ENCODE peak calls at places on chromosomes 6 and 20, in seven cellular contexts. One of them, this sample, is unnamed.
A peak's percentile ranks its signal among the peaks of the same experiment; 100 is the strongest.

GRCh38 chr6:39203804-39204495 is 25.3 kb downstream of the KCNK5 start:
- DNase-seq in naive thymus-derived CD4-positive, alpha-beta T cell: no peak
- DNase-seq in GM12865: no peak
- DNase-seq in smooth muscle cell of the brain vasculature: no peak
- DNase-seq in thyroid gland: peak; percentile 97
- DNase-seq in thoracic aorta: no peak
- DNase-seq in activated CD4-positive, CD25-positive, alpha-beta regulatory T cell: no peak
- DNase-seq in this sample: no peak

GRCh38 chr6:42141603-42142117 is 760 bp downstream of the C6orf132 start:
- DNase-seq in naive thymus-derived CD4-positive, alpha-beta T cell: no peak
- DNase-seq in GM12865: no peak
- DNase-seq in smooth muscle cell of the brain vasculature: no peak
- DNase-seq in thyroid gland: peak; percentile 51
- DNase-seq in thoracic aorta: no peak
- DNase-seq in activated CD4-positive, CD25-positive, alpha-beta regulatory T cell: no peak
- DNase-seq in this sample: no peak

GRCh38 chr6:13288969-13289391 is 39.4 kb downstream of the TBC1D7 start:
- DNase-seq in naive thymus-derived CD4-positive, alpha-beta T cell: no peak
- DNase-seq in GM12865: no peak
- DNase-seq in smooth muscle cell of the brain vasculature: no peak
- DNase-seq in thyroid gland: no peak
- DNase-seq in thoracic aorta: no peak
- DNase-seq in activated CD4-positive, CD25-positive, alpha-beta regulatory T cell: no peak
- DNase-seq in this sample: no peak

GRCh38 chr6:7150381-7151064 is 42.8 kb downstream of the RREB1 start:
- DNase-seq in naive thymus-derived CD4-positive, alpha-beta T cell: no peak
- DNase-seq in GM12865: no peak
- DNase-seq in smooth muscle cell of the brain vasculature: no peak
- DNase-seq in thyroid gland: peak; percentile 66
- DNase-seq in thoracic aorta: no peak
- DNase-seq in activated CD4-positive, CD25-positive, alpha-beta regulatory T cell: no peak
- DNase-seq in this sample: no peak

GRCh38 chr6:54361188-54361587 is 52.9 kb downstream of the TINAG start:
- DNase-seq in naive thymus-derived CD4-positive, alpha-beta T cell: no peak
- DNase-seq in GM12865: no peak
- DNase-seq in smooth muscle cell of the brain vasculature: no peak
- DNase-seq in thyroid gland: no peak
- DNase-seq in thoracic aorta: no peak
- DNase-seq in activated CD4-positive, CD25-positive, alpha-beta regulatory T cell: no peak
- DNase-seq in this sample: no peak

GRCh38 chr6:158361961-158362634 is 49.8 kb downstream of the TULP4 start:
- DNase-seq in naive thymus-derived CD4-positive, alpha-beta T cell: no peak
- DNase-seq in GM12865: no peak
- DNase-seq in smooth muscle cell of the brain vasculature: no peak
- DNase-seq in thyroid gland: peak; percentile 57
- DNase-seq in thoracic aorta: no peak
- DNase-seq in activated CD4-positive, CD25-positive, alpha-beta regulatory T cell: no peak
- DNase-seq in this sample: no peak

GRCh38 chr20:59579404-59580207 is 24.7 kb upstream of the PHACTR3 start:
- DNase-seq in naive thymus-derived CD4-positive, alpha-beta T cell: no peak
- DNase-seq in GM12865: no peak
- DNase-seq in smooth muscle cell of the brain vasculature: no peak
- DNase-seq in thyroid gland: no peak
- DNase-seq in thoracic aorta: no peak
- DNase-seq in activated CD4-positive, CD25-positive, alpha-beta regulatory T cell: no peak
- DNase-seq in this sample: no peak

GRCh38 chr6:117906905-117907599 is at the start of gene SLC35F1:
- DNase-seq in naive thymus-derived CD4-positive, alpha-beta T cell: peak; percentile 6
- DNase-seq in GM12865: peak; percentile 46
- DNase-seq in smooth muscle cell of the brain vasculature: no peak
- DNase-seq in thyroid gland: peak; percentile 54
- DNase-seq in thoracic aorta: no peak
- DNase-seq in activated CD4-positive, CD25-positive, alpha-beta regulatory T cell: no peak
- DNase-seq in this sample: no peak

GRCh38 chr6:47478233-47479155 is 905 bp downstream of the CD2AP start:
- DNase-seq in naive thymus-derived CD4-positive, alpha-beta T cell: peak; percentile 24
- DNase-seq in GM12865: peak; percentile 25
- DNase-seq in smooth muscle cell of the brain vasculature: no peak
- DNase-seq in thyroid gland: peak; percentile 13
- DNase-seq in thoracic aorta: no peak
- DNase-seq in activated CD4-positive, CD25-positive, alpha-beta regulatory T cell: no peak
- DNase-seq in this sample: no peak

GRCh38 chr6:43851204-43851855 is 81.3 kb downstream of the VEGFA start:
- DNase-seq in naive thymus-derived CD4-positive, alpha-beta T cell: no peak
- DNase-seq in GM12865: no peak
- DNase-seq in smooth muscle cell of the brain vasculature: peak; percentile 18
- DNase-seq in thyroid gland: no peak
- DNase-seq in thoracic aorta: no peak
- DNase-seq in activated CD4-positive, CD25-positive, alpha-beta regulatory T cell: no peak
- DNase-seq in this sample: no peak

GRCh38 chr6:98137391-98137790 is 697.0 kb upstream of the POU3F2 start:
- DNase-seq in naive thymus-derived CD4-positive, alpha-beta T cell: no peak
- DNase-seq in GM12865: no peak
- DNase-seq in smooth muscle cell of the brain vasculature: no peak
- DNase-seq in thyroid gland: no peak
- DNase-seq in thoracic aorta: no peak
- DNase-seq in activated CD4-positive, CD25-positive, alpha-beta regulatory T cell: no peak
- DNase-seq in this sample: no peak

GRCh38 chr6:142843344-142843743 is 101.6 kb downstream of the HIVEP2 start:
- DNase-seq in naive thymus-derived CD4-positive, alpha-beta T cell: no peak
- DNase-seq in GM12865: peak; percentile 53
- DNase-seq in smooth muscle cell of the brain vasculature: no peak
- DNase-seq in thyroid gland: no peak
- DNase-seq in thoracic aorta: no peak
- DNase-seq in activated CD4-positive, CD25-positive, alpha-beta regulatory T cell: no peak
- DNase-seq in this sample: no peak

GRCh38 chr20:15058836-15059235 is 721.4 kb upstream of the FLRT3 start:
- DNase-seq in naive thymus-derived CD4-positive, alpha-beta T cell: no peak
- DNase-seq in GM12865: no peak
- DNase-seq in smooth muscle cell of the brain vasculature: no peak
- DNase-seq in thyroid gland: no peak
- DNase-seq in thoracic aorta: no peak
- DNase-seq in activated CD4-positive, CD25-positive, alpha-beta regulatory T cell: no peak
- DNase-seq in this sample: no peak

GRCh38 chr6:150143521-150144293 is 863 bp downstream of the PPP1R14C start:
- DNase-seq in naive thymus-derived CD4-positive, alpha-beta T cell: no peak
- DNase-seq in GM12865: no peak
- DNase-seq in smooth muscle cell of the brain vasculature: no peak
- DNase-seq in thyroid gland: peak; percentile 38
- DNase-seq in thoracic aorta: no peak
- DNase-seq in activated CD4-positive, CD25-positive, alpha-beta regulatory T cell: no peak
- DNase-seq in this sample: no peak

GRCh38 chr6:27149140-27149539 is 98.4 kb upstream of the PRSS16 start:
- DNase-seq in naive thymus-derived CD4-positive, alpha-beta T cell: no peak
- DNase-seq in GM12865: no peak
- DNase-seq in smooth muscle cell of the brain vasculature: no peak
- DNase-seq in thyroid gland: no peak
- DNase-seq in thoracic aorta: no peak
- DNase-seq in activated CD4-positive, CD25-positive, alpha-beta regulatory T cell: no peak
- DNase-seq in this sample: no peak

GRCh38 chr20:44548171-44548678 is 26.4 kb upstream of the SERINC3 start:
- DNase-seq in naive thymus-derived CD4-positive, alpha-beta T cell: no peak
- DNase-seq in GM12865: no peak
- DNase-seq in smooth muscle cell of the brain vasculature: no peak
- DNase-seq in thyroid gland: no peak
- DNase-seq in thoracic aorta: no peak
- DNase-seq in activated CD4-positive, CD25-positive, alpha-beta regulatory T cell: no peak
- DNase-seq in this sample: no peak

GRCh38 chr6:156658186-156658585 is 119.0 kb upstream of the ARID1B start:
- DNase-seq in naive thymus-derived CD4-positive, alpha-beta T cell: no peak
- DNase-seq in GM12865: no peak
- DNase-seq in smooth muscle cell of the brain vasculature: no peak
- DNase-seq in thyroid gland: no peak
- DNase-seq in thoracic aorta: no peak
- DNase-seq in activated CD4-positive, CD25-positive, alpha-beta regulatory T cell: no peak
- DNase-seq in this sample: no peak

GRCh38 chr6:148401581-148401980 is 58.9 kb downstream of the SASH1 start:
- DNase-seq in naive thymus-derived CD4-positive, alpha-beta T cell: no peak
- DNase-seq in GM12865: no peak
- DNase-seq in smooth muscle cell of the brain vasculature: no peak
- DNase-seq in thyroid gland: no peak
- DNase-seq in thoracic aorta: no peak
- DNase-seq in activated CD4-positive, CD25-positive, alpha-beta regulatory T cell: no peak
- DNase-seq in this sample: no peak

GRCh38 chr6:30135757-30136156 is at the start of gene TRIM40:
- DNase-seq in naive thymus-derived CD4-positive, alpha-beta T cell: no peak
- DNase-seq in GM12865: no peak
- DNase-seq in smooth muscle cell of the brain vasculature: no peak
- DNase-seq in thyroid gland: no peak
- DNase-seq in thoracic aorta: no peak
- DNase-seq in activated CD4-positive, CD25-positive, alpha-beta regulatory T cell: no peak
- DNase-seq in this sample: no peak

GRCh38 chr20:47727909-47728361 is 57.3 kb downstream of the SULF2 start:
- DNase-seq in naive thymus-derived CD4-positive, alpha-beta T cell: no peak
- DNase-seq in GM12865: no peak
- DNase-seq in smooth muscle cell of the brain vasculature: no peak
- DNase-seq in thyroid gland: no peak
- DNase-seq in thoracic aorta: no peak
- DNase-seq in activated CD4-positive, CD25-positive, alpha-beta regulatory T cell: no peak
- DNase-seq in this sample: no peak

GRCh38 chr6:147712841-147713240 is 204.4 kb downstream of the SAMD5 start:
- DNase-seq in naive thymus-derived CD4-positive, alpha-beta T cell: no peak
- DNase-seq in GM12865: no peak
- DNase-seq in smooth muscle cell of the brain vasculature: no peak
- DNase-seq in thyroid gland: no peak
- DNase-seq in thoracic aorta: no peak
- DNase-seq in activated CD4-positive, CD25-positive, alpha-beta regulatory T cell: no peak
- DNase-seq in this sample: no peak

GRCh38 chr20:61056136-61056535 is 195.9 kb upstream of the CDH4 start:
- DNase-seq in naive thymus-derived CD4-positive, alpha-beta T cell: no peak
- DNase-seq in GM12865: no peak
- DNase-seq in smooth muscle cell of the brain vasculature: no peak
- DNase-seq in thyroid gland: no peak
- DNase-seq in thoracic aorta: no peak
- DNase-seq in activated CD4-positive, CD25-positive, alpha-beta regulatory T cell: no peak
- DNase-seq in this sample: no peak

GRCh38 chr6:36272234-36272633 is 2.4 kb downstream of the PNPLA1 start:
- DNase-seq in naive thymus-derived CD4-positive, alpha-beta T cell: no peak
- DNase-seq in GM12865: no peak
- DNase-seq in smooth muscle cell of the brain vasculature: no peak
- DNase-seq in thyroid gland: no peak
- DNase-seq in thoracic aorta: no peak
- DNase-seq in activated CD4-positive, CD25-positive, alpha-beta regulatory T cell: no peak
- DNase-seq in this sample: no peak

GRCh38 chr6:37033255-37033654 is 27.8 kb downstream of the FGD2 start:
- DNase-seq in naive thymus-derived CD4-positive, alpha-beta T cell: no peak
- DNase-seq in GM12865: no peak
- DNase-seq in smooth muscle cell of the brain vasculature: no peak
- DNase-seq in thyroid gland: no peak
- DNase-seq in thoracic aorta: no peak
- DNase-seq in activated CD4-positive, CD25-positive, alpha-beta regulatory T cell: no peak
- DNase-seq in this sample: no peak

GRCh38 chr20:11847827-11848226 is 69.9 kb upstream of the BTBD3 start:
- DNase-seq in naive thymus-derived CD4-positive, alpha-beta T cell: no peak
- DNase-seq in GM12865: no peak
- DNase-seq in smooth muscle cell of the brain vasculature: no peak
- DNase-seq in thyroid gland: no peak
- DNase-seq in thoracic aorta: no peak
- DNase-seq in activated CD4-positive, CD25-positive, alpha-beta regulatory T cell: no peak
- DNase-seq in this sample: no peak

GRCh38 chr6:131122007-131122406 is 13.3 kb upstream of the AKAP7 start:
- DNase-seq in naive thymus-derived CD4-positive, alpha-beta T cell: no peak
- DNase-seq in GM12865: no peak
- DNase-seq in smooth muscle cell of the brain vasculature: no peak
- DNase-seq in thyroid gland: no peak
- DNase-seq in thoracic aorta: no peak
- DNase-seq in activated CD4-positive, CD25-positive, alpha-beta regulatory T cell: no peak
- DNase-seq in this sample: no peak

GRCh38 chr6:72525821-72526550 is 95.9 kb upstream of the KCNQ5 start:
- DNase-seq in naive thymus-derived CD4-positive, alpha-beta T cell: no peak
- DNase-seq in GM12865: no peak
- DNase-seq in smooth muscle cell of the brain vasculature: no peak
- DNase-seq in thyroid gland: no peak
- DNase-seq in thoracic aorta: no peak
- DNase-seq in activated CD4-positive, CD25-positive, alpha-beta regulatory T cell: no peak
- DNase-seq in this sample: no peak

GRCh38 chr6:72271531-72271930 is 350.3 kb upstream of the KCNQ5 start:
- DNase-seq in naive thymus-derived CD4-positive, alpha-beta T cell: no peak
- DNase-seq in GM12865: no peak
- DNase-seq in smooth muscle cell of the brain vasculature: no peak
- DNase-seq in thyroid gland: no peak
- DNase-seq in thoracic aorta: no peak
- DNase-seq in activated CD4-positive, CD25-positive, alpha-beta regulatory T cell: no peak
- DNase-seq in this sample: no peak

GRCh38 chr20:22583773-22584629 is at the start of gene FOXA2:
- DNase-seq in naive thymus-derived CD4-positive, alpha-beta T cell: no peak
- DNase-seq in GM12865: no peak
- DNase-seq in smooth muscle cell of the brain vasculature: no peak
- DNase-seq in thyroid gland: peak; percentile 60
- DNase-seq in thoracic aorta: no peak
- DNase-seq in activated CD4-positive, CD25-positive, alpha-beta regulatory T cell: no peak
- DNase-seq in this sample: no peak

GRCh38 chr6:166786704-166787293 is 159.7 kb upstream of the RPS6KA2 start:
- DNase-seq in naive thymus-derived CD4-positive, alpha-beta T cell: peak; percentile 61
- DNase-seq in GM12865: peak; percentile 75
- DNase-seq in smooth muscle cell of the brain vasculature: peak; percentile 36
- DNase-seq in thyroid gland: peak; percentile 9
- DNase-seq in thoracic aorta: no peak
- DNase-seq in activated CD4-positive, CD25-positive, alpha-beta regulatory T cell: no peak
- DNase-seq in this sample: no peak

This sample was measured in ascending aorta.